ENCODE peak calls at places on chromosomes 5 and 9, in six cellular contexts. N, S, Y, J, A and I are unnamed samples.

GRCh38 chr9:101463397-101463796 is 27.8 kb upstream of the ALDOB start:
- DNase-seq in Y (peak), S (no peak), A (no peak), J (no peak), N (no peak), I (no peak)

GRCh38 chr9:112764837-112765236 is 14.3 kb downstream of the SNX30 start:
- DNase-seq in S (no peak), A (peak), J (no peak), N (no peak), Y (no peak), I (no peak)

GRCh38 chr5:171914939-171915338 is 91.5 kb downstream of the FBXW11 start:
- DNase-seq in Y (no peak), S (no peak), N (no peak), J (no peak), A (no peak), I (no peak)

GRCh38 chr5:5141011-5141599 is 975 bp downstream of the ADAMTS16 start:
- DNase-seq in A (no peak), S (no peak), N (no peak), Y (peak), J (no peak), I (no peak)

GRCh38 chr5:55004728-55005127 is 19.3 kb upstream of the GZMK start:
- DNase-seq in J (no peak), N (no peak), S (no peak), A (no peak), Y (peak), I (no peak)

GRCh38 chr9:131670247-131670681 is 69.6 kb downstream of the RAPGEF1 start:
- DNase-seq in Y (no peak), J (no peak), S (no peak), N (no peak), A (no peak), I (no peak)

GRCh38 chr9:31908891-31909480 is 475.5 kb upstream of the ACO1 start:
- DNase-seq in S (no peak), Y (no peak), A (no peak), J (no peak), N (no peak), I (no peak)

GRCh38 chr5:16577677-16578076 is 39.1 kb downstream of the RETREG1 start:
- DNase-seq in A (no peak), S (no peak), J (no peak), Y (peak), N (no peak), I (no peak)

GRCh38 chr9:82565188-82565966 is 497.6 kb downstream of the RASEF start:
- DNase-seq in Y (no peak), N (no peak), S (no peak), J (no peak), A (no peak), I (no peak)

GRCh38 chr9:108565651-108566378 is 290.0 kb downstream of the ACTL7B start:
- DNase-seq in J (peak), N (peak), A (peak), Y (peak), S (no peak), I (peak)

GRCh38 chr9:69578026-69578425 is 94.1 kb downstream of the APBA1 start:
- DNase-seq in S (no peak), J (no peak), A (no peak), N (no peak), Y (no peak), I (no peak)

GRCh38 chr9:131661954-131662621 is 77.8 kb downstream of the RAPGEF1 start:
- DNase-seq in A (no peak), N (no peak), J (no peak), S (peak), Y (no peak), I (no peak)

GRCh38 chr9:34612788-34613390 is 992 bp upstream of the RPP25L start:
- DNase-seq in J (peak), N (peak), S (peak), A (peak), Y (peak), I (peak)

GRCh38 chr5:56056875-56057274 is 62.1 kb upstream of the IL6ST start:
- DNase-seq in N (no peak), Y (no peak), A (no peak), J (no peak), S (no peak), I (no peak)

GRCh38 chr9:86434039-86434726 is 80.0 kb upstream of the TUT7 start:
- DNase-seq in Y (peak), N (peak), S (no peak), A (peak), J (peak), I (peak)

GRCh38 chr9:131567910-131568309 is 22.6 kb downstream of the PRRT1B start:
- DNase-seq in N (no peak), J (no peak), S (no peak), A (no peak), Y (no peak), I (no peak)

GRCh38 chr5:173618927-173619519 is 2.6 kb upstream of the BOD1 start:
- DNase-seq in J (no peak), S (no peak), N (peak), A (peak), Y (peak), I (peak)

GRCh38 chr5:173616577-173617118 is at the start of gene BOD1:
- DNase-seq in A (peak), S (peak), Y (peak), N (peak), J (peak), I (peak)

GRCh38 chr5:173614591-173614990 is 1.9 kb downstream of the BOD1 start:
- DNase-seq in J (no peak), Y (no peak), S (no peak), N (no peak), A (no peak), I (no peak)

GRCh38 chr5:173613433-173614144 is 2.9 kb downstream of the BOD1 start:
- DNase-seq in S (no peak), A (no peak), Y (no peak), N (no peak), J (no peak), I (no peak)

DNA sequence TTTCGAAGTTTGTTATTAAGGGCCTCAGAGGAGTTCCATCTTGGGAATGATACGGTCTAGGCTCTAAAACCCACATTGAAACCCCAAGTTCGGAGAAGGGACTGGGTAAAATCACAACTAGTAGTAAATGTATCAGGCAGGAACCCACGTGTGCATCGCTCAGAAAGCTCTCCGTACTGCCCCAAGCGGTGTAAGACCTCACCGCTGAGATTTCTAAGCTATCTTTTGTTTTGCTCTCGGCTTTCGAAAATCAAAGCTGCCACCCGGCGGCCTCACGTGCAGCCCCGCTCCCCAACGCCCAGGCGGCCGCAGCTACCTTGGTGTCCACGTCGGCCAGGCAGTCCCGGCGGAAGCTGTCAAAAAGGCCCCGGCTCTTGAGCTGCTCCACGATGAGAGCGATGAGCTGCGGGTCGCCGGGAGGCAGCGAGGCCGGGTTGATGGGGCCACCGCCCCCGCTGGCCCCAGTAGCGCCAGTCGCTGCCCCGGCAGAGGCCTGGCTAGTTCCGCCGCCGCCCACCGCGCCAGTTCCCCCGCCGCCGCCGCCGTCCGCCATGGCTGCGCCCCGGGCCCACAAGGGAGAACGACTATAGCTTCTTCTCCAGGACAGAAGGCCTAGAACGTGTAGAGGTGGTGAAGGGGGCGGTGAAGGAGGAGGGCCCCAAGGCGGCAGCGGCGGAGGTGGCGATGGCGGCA is 420 bp downstream of the BOD1 start:
- DNase-seq in N (peak), Y (peak), A (peak), J (peak), S (peak), I (peak)
- TF ChIP-seq CTCF in N (peak), Y (peak), A (peak), J (peak), S (peak), I (peak)

DNA sequence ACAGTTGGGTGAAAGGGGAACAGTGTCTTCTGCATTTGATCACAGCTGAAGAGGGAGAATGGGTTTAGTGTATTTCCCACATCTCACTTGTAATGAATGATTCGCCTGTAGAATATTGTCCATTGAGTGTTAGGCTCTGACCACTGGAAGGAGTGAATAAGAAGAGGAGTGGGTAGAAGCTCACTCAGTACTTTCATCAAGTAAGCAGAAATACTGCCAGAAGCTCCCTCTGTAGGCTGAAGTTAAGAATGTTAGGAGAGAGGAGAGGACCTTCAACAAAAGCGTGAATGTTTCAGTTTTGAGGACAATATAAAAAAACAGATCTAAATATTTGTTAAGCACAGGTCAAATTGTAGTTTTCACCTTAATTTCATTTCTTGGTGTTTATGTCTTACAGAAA is 27.5 kb downstream of the FSD1L start:
- DNase-seq in N (no peak), A (peak), J (no peak), S (no peak), Y (peak), I (no peak)
- TF ChIP-seq CTCF in N (peak), A (peak), J (no peak), S (no peak), Y (peak), I (no peak)

DNA sequence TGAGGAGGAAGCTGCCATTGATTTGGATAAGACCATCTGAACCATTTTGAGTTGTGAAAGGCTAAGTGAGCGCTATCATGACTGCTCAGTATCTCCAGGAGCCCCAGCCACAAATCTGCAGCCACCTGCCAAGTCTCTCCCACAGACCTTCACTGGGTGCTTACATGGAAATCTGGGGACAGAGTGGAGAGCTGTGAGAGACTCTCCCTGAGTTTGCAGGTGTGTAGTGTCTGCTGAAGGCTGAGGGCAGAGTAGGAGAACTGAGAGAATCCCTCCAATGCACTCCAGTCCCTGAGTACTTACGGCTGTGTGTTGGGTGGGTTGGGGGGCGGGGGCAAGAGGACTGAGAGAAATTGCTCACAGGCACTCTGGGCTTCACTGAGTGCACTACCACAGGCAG is 123.7 kb downstream of the PRELID2 start:
- DNase-seq in J (no peak), A (no peak), S (no peak), Y (no peak), N (no peak), I (no peak)
- TF ChIP-seq CTCF in J (no peak), A (no peak), S (no peak), Y (no peak), N (no peak), I (no peak)

GRCh38 chr5:149447373-149448367 is 68.6 kb upstream of the IL17B start:
- DNase-seq in Y (no peak), J (no peak), S (no peak), A (no peak), N (no peak), I (no peak)

GRCh38 chr5:149450199-149450598 is 71.1 kb upstream of the IL17B start:
- DNase-seq in J (peak), A (no peak), Y (peak), S (no peak), N (no peak), I (no peak)

GRCh38 chr5:149452007-149452664 is 73.0 kb upstream of the IL17B start:
- DNase-seq in S (no peak), A (peak), J (peak), Y (peak), N (no peak), I (peak)

GRCh38 chr5:149445739-149446369 is 66.8 kb upstream of the IL17B start:
- DNase-seq in S (no peak), Y (peak), J (peak), A (no peak), N (no peak), I (no peak)

DNA sequence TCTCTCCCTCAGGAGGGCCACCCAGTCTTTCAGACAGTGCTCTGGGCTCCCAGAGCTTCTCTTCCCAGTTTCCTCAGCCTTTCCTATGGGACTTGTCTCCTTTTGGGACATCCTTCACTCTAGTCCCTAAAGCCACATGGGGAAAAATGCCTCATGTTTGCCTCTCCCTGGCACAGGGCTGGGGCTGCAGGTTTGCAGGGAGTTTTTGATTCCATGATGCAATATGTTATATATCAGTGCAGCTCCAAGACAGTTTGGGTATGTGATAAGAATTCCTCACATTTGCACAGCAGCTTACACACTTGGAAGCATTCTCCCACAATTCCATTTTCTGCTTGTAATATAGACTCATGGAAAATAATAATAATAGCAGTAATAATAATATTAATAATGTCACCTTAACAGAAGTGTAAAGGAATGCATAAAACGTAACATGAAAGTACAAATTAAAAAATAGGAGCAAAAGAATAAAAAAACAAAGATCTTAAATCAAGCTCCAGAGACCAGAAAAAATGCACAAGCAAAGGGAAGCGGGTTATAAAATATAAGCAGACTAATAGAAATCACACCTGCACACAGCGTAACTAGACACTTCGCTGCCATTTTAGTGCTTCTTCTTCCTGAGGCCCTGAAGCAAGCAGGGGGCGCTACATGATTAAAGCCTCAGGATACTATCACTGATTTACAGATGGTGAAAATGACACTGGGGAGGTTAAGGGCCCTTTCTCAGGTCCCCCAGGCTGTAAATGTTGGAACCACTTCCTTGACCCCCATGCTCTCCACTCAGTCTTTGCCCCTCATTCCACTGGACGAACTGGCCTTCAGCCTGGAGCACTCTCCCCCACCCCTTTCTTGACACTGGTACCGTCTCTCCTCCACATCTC is 70.0 kb upstream of the IL17B start:
- DNase-seq in N (no peak), J (no peak), A (peak), Y (peak), S (no peak), I (no peak)
- TF ChIP-seq CTCF in N (no peak), J (no peak), A (peak), Y (peak), S (no peak), I (no peak)

GRCh38 chr5:91302335-91302734 is 80.8 kb downstream of the ARRDC3 start:
- DNase-seq in Y (no peak), N (no peak), S (no peak), J (no peak), A (no peak), I (no peak)
- TF ChIP-seq CTCF in Y (no peak), N (no peak), S (no peak), J (no peak), A (no peak), I (no peak)